ENCODE peak calls at places on chromosomes 12 and 14, in five cellular contexts. X, T, I, E and S are unnamed samples.

GRCh38 chr12:30996255-30996654 is 69.7 kb downstream of the TSPAN11 start:
- DNase-seq in X (no peak), T (no peak), I (no peak), E (no peak), S (no peak)

GRCh38 chr12:97560766-97561165 is 98.2 kb downstream of the RMST start:
- DNase-seq in X (no peak), T (no peak), I (no peak), E (no peak), S (no peak)

GRCh38 chr14:94341654-94342333 is 18.7 kb upstream of the SERPINA6 start:
- DNase-seq in X (no peak), T (no peak), I (no peak), E (peak; percentile 39), S (no peak)

GRCh38 chr14:29235991-29236390 is 469.4 kb downstream of the FOXG1 start:
- DNase-seq in X (no peak), T (no peak), I (no peak), E (no peak), S (no peak)

GRCh38 chr12:127562781-127563180 is 704.2 kb upstream of the TMEM132C start:
- DNase-seq in X (no peak), T (no peak), I (no peak), E (peak; percentile 34), S (no peak)

GRCh38 chr14:52155656-52156213 is 86.9 kb upstream of the NID2 start:
- DNase-seq in X (no peak), T (no peak), I (no peak), E (no peak), S (no peak)

GRCh38 chr14:21066882-21067502 is 3.1 kb upstream of the ARHGEF40 start:
- DNase-seq in X (no peak), T (peak; percentile 57), I (no peak), E (peak; percentile 31), S (no peak)

GRCh38 chr12:112419269-112420133 is 754 bp downstream of the PTPN11 start:
- DNase-seq in X (no peak), T (peak; percentile 63), I (peak; percentile 46), E (no peak), S (no peak)

GRCh38 chr14:74893614-74894091 is 11.9 kb downstream of the DLST start:
- DNase-seq in X (no peak), T (no peak), I (no peak), E (no peak), S (peak; percentile 51)

GRCh38 chr12:122937622-122938091 is 28.6 kb downstream of the ABCB9 start:
- DNase-seq in X (no peak), T (no peak), I (no peak), E (peak; percentile 71), S (no peak)

GRCh38 chr14:68444449-68445168 is 348.3 kb downstream of the ZFP36L1 start:
- DNase-seq in X (no peak), T (no peak), I (no peak), E (no peak), S (no peak)

GRCh38 chr12:54148560-54149439 is 40.0 kb downstream of the SMUG1 start:
- DNase-seq in X (no peak), T (no peak), I (no peak), E (no peak), S (no peak)

GRCh38 chr14:94405481-94405880 is 17.1 kb upstream of the SERPINA1 start:
- DNase-seq in X (no peak), T (no peak), I (no peak), E (no peak), S (no peak)

GRCh38 chr12:62414180-62414579 is 52.4 kb upstream of the MON2 start:
- DNase-seq in X (no peak), T (no peak), I (no peak), E (no peak), S (no peak)

GRCh38 chr12:101939856-101940265 is 62.5 kb downstream of the DRAM1 start:
- DNase-seq in X (no peak), T (peak; percentile 62), I (peak; percentile 58), E (peak; percentile 84), S (peak; percentile 43)

GRCh38 chr12:49489720-49490119 is 49.1 kb upstream of the KCNH3 start:
- DNase-seq in X (no peak), T (no peak), I (peak; percentile 42), E (no peak), S (no peak)

GRCh38 chr12:33825442-33825841 is 196.9 kb upstream of the ALG10 start:
- DNase-seq in X (no peak), T (no peak), I (no peak), E (no peak), S (no peak)